ENCODE peak calls at places on chromosome 3, in seven cellular contexts. One of them, this sample, is unnamed.

GRCh38 chr3:84836961-84837360 is 121.8 kb upstream of the CADM2 start:
- DNase-seq in A549: no peak
- DNase-seq in PC-3: peak
- DNase-seq in sigmoid colon: no peak
- DNase-seq in left lung: peak
- DNase-seq in kidney: no peak
- DNase-seq in ovary: no peak
- DNase-seq in this sample: peak

GRCh38 chr3:114527036-114527644 is 233.3 kb downstream of the TIGIT start:
- DNase-seq in A549: peak
- DNase-seq in left lung: no peak
- DNase-seq in PC-3: peak
- DNase-seq in kidney: no peak
- DNase-seq in ovary: no peak
- DNase-seq in sigmoid colon: no peak
- DNase-seq in this sample: no peak

GRCh38 chr3:53796161-53796560 is 50.1 kb downstream of the CHDH start:
- DNase-seq in PC-3: no peak
- DNase-seq in left lung: no peak
- DNase-seq in kidney: no peak
- DNase-seq in sigmoid colon: no peak
- DNase-seq in ovary: no peak
- DNase-seq in A549: no peak
- DNase-seq in this sample: no peak

GRCh38 chr3:69439683-69440270 is 53.9 kb upstream of the FRMD4B start:
- DNase-seq in PC-3: peak
- DNase-seq in A549: peak
- DNase-seq in kidney: no peak
- DNase-seq in ovary: no peak
- DNase-seq in left lung: no peak
- DNase-seq in sigmoid colon: no peak
- DNase-seq in this sample: no peak

GRCh38 chr3:98563661-98564281 is 29.6 kb downstream of the CPOX start:
- DNase-seq in A549: no peak
- DNase-seq in PC-3: peak
- DNase-seq in left lung: no peak
- DNase-seq in kidney: no peak
- DNase-seq in ovary: no peak
- DNase-seq in sigmoid colon: no peak
- DNase-seq in this sample: no peak

GRCh38 chr3:73827658-73828313 is 203.0 kb upstream of the PDZRN3 start:
- DNase-seq in left lung: no peak
- DNase-seq in kidney: no peak
- DNase-seq in A549: no peak
- DNase-seq in PC-3: no peak
- DNase-seq in ovary: no peak
- DNase-seq in sigmoid colon: no peak
- DNase-seq in this sample: no peak

GRCh38 chr3:24088782-24089181 is 143.7 kb downstream of the NR1D2 start:
- DNase-seq in A549: peak
- DNase-seq in left lung: no peak
- DNase-seq in PC-3: peak
- DNase-seq in ovary: no peak
- DNase-seq in sigmoid colon: no peak
- DNase-seq in kidney: no peak
- DNase-seq in this sample: no peak

GRCh38 chr3:119181765-119182164 is 8.4 kb downstream of the UPK1B start:
- DNase-seq in ovary: no peak
- DNase-seq in PC-3: peak
- DNase-seq in sigmoid colon: no peak
- DNase-seq in left lung: no peak
- DNase-seq in A549: peak
- DNase-seq in kidney: no peak
- DNase-seq in this sample: no peak

DNA sequence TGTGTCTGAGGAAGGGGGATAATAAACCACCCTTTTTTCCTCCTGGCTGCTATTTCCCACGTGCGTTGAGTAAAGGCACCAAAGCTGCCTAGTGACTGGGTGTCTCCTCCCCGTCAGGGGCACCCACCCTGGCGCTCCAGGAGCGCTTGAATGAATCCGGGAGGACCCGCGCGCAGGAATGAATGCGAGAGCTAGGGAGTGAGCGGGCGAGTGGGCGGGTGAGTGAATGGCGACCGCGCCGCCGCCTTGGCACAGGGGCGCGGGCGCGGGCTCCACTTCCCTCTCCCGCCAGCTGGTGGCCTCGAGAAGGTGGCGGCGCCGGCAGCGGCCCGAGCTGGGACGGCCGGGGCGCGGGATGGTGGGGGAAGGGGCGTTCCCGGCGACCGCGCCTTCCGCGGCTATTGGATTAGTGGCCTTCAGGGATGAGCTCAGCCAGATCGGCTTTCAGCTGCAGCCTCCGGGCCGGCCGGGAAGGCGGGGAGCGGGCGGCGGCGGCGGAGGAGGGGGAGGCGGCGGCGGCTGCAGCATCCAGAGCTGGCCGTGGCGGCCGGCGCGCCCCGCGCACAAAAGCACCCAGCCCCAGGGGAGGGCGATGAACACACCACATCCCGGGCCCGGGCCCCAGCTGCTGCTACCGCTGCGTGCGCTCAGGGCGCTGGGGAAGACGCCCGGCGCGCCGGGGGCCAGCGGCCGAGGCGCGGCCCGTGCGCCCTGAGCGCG is at the start of gene SPSB4:
- DNase-seq in sigmoid colon: peak
- DNase-seq in PC-3: no peak
- DNase-seq in left lung: no peak
- DNase-seq in ovary: no peak
- DNase-seq in A549: peak
- DNase-seq in kidney: peak
- DNase-seq in this sample: no peak
- H3K4me3 ChIP-seq in sigmoid colon: peak
- H3K4me3 ChIP-seq in PC-3: no peak
- H3K4me3 ChIP-seq in left lung: peak
- H3K4me3 ChIP-seq in ovary: peak
- H3K4me3 ChIP-seq in A549: peak
- H3K4me3 ChIP-seq in kidney: peak
- H3K4me3 ChIP-seq in this sample: peak

DNA sequence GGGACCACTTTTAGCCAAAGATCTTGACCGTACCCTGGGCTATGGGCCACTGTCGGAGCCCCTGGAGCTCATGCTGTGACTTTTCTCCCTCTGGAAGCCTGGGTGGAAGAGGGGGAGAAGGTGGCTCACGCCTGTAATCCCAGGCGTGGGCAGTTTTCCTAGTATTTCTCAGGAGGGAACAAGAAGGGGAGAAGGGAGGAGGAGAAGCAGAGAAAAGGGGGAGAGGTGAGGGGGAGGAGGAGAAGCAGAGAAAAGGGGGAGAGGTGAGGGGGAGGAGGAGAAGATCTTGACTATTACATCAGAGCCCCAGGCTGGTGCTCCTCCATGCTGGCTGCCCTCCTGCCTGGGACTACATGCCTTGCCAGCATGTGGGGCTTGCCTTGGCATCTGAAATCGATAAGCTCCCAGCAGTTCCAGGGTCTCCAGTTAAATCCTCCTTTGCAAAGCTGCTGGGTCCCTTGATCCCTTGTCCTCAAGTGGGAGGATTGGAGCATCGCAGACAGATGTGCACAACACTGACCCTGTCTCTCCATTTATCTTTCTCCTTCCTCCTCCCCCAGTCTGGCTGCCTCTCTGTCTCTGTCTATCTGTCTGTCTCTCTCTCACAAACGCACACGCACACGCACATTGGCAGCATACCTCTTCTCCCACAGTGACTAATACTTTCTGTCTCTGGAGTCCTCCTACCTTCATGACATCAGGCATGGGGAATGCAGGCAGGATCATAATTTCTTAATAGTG is 41.6 kb downstream of the MRAS start:
- DNase-seq in A549: peak
- DNase-seq in sigmoid colon: no peak
- DNase-seq in PC-3: peak
- DNase-seq in ovary: peak
- DNase-seq in kidney: no peak
- DNase-seq in left lung: no peak
- DNase-seq in this sample: peak
- H3K27ac ChIP-seq in A549: peak
- H3K27ac ChIP-seq in sigmoid colon: peak
- H3K27ac ChIP-seq in PC-3: peak
- H3K27ac ChIP-seq in ovary: peak
- H3K27ac ChIP-seq in kidney: peak
- H3K27ac ChIP-seq in left lung: no peak
- H3K27ac ChIP-seq in this sample: peak

GRCh38 chr3:129050556-129051295 is 9.9 kb upstream of the GP9 start:
- DNase-seq in PC-3: no peak
- DNase-seq in kidney: no peak
- DNase-seq in ovary: peak
- DNase-seq in A549: no peak
- DNase-seq in left lung: no peak
- DNase-seq in sigmoid colon: no peak
- DNase-seq in this sample: no peak
- TF ChIP-seq CTCF in PC-3: no peak
- TF ChIP-seq CTCF in kidney: no peak
- TF ChIP-seq CTCF in ovary: no peak
- TF ChIP-seq CTCF in A549: no peak
- TF ChIP-seq CTCF in left lung: no peak
- TF ChIP-seq CTCF in sigmoid colon: no peak
- TF ChIP-seq CTCF in this sample: no peak

DNA sequence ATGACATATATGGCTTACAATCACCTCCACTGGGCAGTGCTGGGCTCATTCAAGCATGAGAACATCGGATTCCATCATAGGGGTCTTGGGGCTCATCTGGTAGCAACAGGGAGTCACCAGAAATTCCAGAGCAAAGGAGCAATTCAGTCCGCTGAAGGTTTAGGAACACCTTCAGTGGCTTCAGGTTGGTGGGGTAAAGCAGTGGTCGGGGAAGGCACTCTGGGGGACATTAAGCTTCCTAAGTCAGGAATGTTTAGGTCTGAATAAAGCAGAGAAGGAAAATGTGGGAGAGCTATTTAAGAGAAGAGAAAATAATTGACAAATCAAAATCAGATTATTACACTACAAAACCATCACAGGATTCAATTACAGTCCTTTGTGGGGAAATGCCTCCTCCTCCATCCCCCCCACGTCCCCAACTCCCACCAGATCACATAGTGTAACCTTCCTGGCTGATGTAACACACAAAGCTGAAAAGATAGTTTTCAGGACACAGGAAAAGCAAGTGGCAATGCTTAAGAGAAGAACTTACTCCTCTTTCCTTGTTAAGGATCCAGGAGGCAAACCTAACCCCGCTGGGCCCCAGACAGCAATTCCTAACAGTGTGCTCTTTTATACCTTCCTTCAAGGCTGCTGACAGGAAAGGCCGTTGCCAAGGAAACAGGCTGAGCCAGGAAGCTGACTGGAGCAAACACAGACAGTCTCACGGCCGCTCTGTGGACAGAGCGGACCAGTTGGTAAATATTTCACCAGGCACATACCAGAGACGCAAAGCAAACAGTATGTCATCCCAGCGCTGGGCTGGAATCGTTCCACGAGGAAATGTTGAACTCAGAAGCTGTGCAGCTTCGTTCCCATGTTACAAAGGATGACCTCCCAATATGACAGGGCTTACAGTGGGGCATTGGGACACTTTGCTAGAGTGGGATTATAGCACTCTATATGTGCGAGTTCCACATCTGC is 57.5 kb upstream of the LMCD1 start:
- DNase-seq in kidney: peak
- DNase-seq in sigmoid colon: peak
- DNase-seq in ovary: peak
- DNase-seq in A549: peak
- DNase-seq in PC-3: peak
- DNase-seq in left lung: peak
- DNase-seq in this sample: peak
- H3K4me3 ChIP-seq in kidney: peak
- H3K4me3 ChIP-seq in sigmoid colon: no peak
- H3K4me3 ChIP-seq in ovary: no peak
- H3K4me3 ChIP-seq in A549: peak
- H3K4me3 ChIP-seq in PC-3: peak
- H3K4me3 ChIP-seq in left lung: no peak
- H3K4me3 ChIP-seq in this sample: no peak

GRCh38 chr3:22996926-22997600 is 206.1 kb upstream of the UBE2E2 start:
- DNase-seq in ovary: no peak
- DNase-seq in PC-3: no peak
- DNase-seq in A549: no peak
- DNase-seq in sigmoid colon: no peak
- DNase-seq in kidney: no peak
- DNase-seq in left lung: no peak
- DNase-seq in this sample: no peak
- H3K27ac ChIP-seq in ovary: no peak
- H3K27ac ChIP-seq in PC-3: no peak
- H3K27ac ChIP-seq in A549: no peak
- H3K27ac ChIP-seq in sigmoid colon: no peak
- H3K27ac ChIP-seq in kidney: no peak
- H3K27ac ChIP-seq in left lung: no peak
- H3K27ac ChIP-seq in this sample: no peak

DNA sequence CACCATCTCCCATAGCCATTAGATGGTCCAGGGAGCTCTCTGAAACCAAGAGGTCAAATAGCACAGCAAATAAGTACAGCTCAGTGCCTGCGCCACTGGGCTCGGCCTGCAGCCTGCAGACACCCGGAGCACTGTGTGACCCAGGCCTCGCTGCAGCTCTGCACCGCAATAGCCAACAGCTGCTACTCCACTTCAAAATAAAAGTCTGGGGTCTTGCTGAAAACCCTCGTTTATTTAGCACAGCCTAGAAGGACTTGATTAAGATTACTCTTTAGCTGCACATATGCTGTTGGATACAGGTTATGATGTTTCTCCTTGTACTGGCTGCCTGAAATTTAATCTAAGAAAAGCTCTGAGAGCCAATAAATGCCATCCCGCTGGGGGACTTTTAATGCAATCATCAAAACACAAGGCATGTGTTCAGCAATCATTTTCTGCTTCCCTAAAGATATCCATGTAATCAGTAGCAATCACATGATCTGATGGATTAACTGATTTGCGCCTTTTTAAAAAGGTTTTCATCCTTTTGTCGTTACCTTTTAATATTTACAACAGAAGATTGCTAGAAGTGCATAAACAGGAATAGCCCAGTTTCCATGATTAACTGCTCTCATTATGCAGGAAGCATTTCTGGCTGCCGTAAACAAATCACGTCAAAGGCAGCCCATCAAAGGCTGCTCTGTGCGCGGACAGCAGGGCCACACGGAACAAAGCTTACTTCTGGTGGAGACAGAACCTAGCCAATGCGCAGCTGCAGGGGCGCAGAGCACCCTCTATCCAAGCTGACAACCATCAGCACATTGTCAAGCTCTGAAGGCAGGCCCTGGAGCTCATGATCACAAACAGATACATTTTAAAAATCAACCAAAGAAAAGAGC is 58.8 kb downstream of the CLASP2 start:
- DNase-seq in A549: peak
- DNase-seq in sigmoid colon: peak
- DNase-seq in PC-3: no peak
- DNase-seq in left lung: peak
- DNase-seq in ovary: peak
- DNase-seq in kidney: peak
- DNase-seq in this sample: peak
- TF ChIP-seq CTCF in A549: peak
- TF ChIP-seq CTCF in sigmoid colon: no peak
- TF ChIP-seq CTCF in PC-3: no peak
- TF ChIP-seq CTCF in left lung: no peak
- TF ChIP-seq CTCF in ovary: no peak
- TF ChIP-seq CTCF in kidney: no peak
- TF ChIP-seq CTCF in this sample: no peak